ENCODE peak calls at places on chromosomes 7 and 10, in five cellular contexts. One of them, this sample, is unnamed. For H3K36me3, the result is how much of the 10 kb centered on the place peaks cover.

GRCh38 chr7:15916666-15917388 is 230.3 kb upstream of the MEOX2 start:
- DNase-seq in Peyer's patch: no peak
- DNase-seq in Panc1: no peak
- DNase-seq in GM23338: no peak
- DNase-seq in ovary: no peak
- DNase-seq in this sample: no peak

GRCh38 chr7:41420421-41420820 is 282.5 kb downstream of the INHBA start:
- DNase-seq in Peyer's patch: no peak
- DNase-seq in Panc1: no peak
- DNase-seq in GM23338: no peak
- DNase-seq in ovary: no peak
- DNase-seq in this sample: no peak

GRCh38 chr10:101561068-101561915 is 26.8 kb downstream of the POLL start:
- DNase-seq in Peyer's patch: no peak
- DNase-seq in Panc1: no peak
- DNase-seq in GM23338: no peak
- DNase-seq in ovary: no peak
- DNase-seq in this sample: peak

GRCh38 chr10:94088926-94089381 is 95.2 kb downstream of the PLCE1 start:
- DNase-seq in Peyer's patch: no peak
- DNase-seq in Panc1: no peak
- DNase-seq in GM23338: no peak
- DNase-seq in ovary: peak
- DNase-seq in this sample: no peak

GRCh38 chr7:35988818-35989217 is 164.2 kb upstream of the EEPD1 start:
- DNase-seq in Peyer's patch: no peak
- DNase-seq in Panc1: no peak
- DNase-seq in GM23338: no peak
- DNase-seq in ovary: no peak
- DNase-seq in this sample: no peak

GRCh38 chr7:91718071-91718470 is 162.4 kb downstream of the MTERF1 start:
- DNase-seq in Peyer's patch: no peak
- DNase-seq in Panc1: no peak
- DNase-seq in GM23338: no peak
- DNase-seq in ovary: no peak
- DNase-seq in this sample: no peak

GRCh38 chr10:27541728-27542285 is 37.7 kb downstream of the RAB18 start:
- DNase-seq in Peyer's patch: no peak
- DNase-seq in Panc1: no peak
- DNase-seq in GM23338: no peak
- DNase-seq in ovary: no peak
- DNase-seq in this sample: no peak

GRCh38 chr10:91798736-91799579 is 732 bp downstream of the TNKS2 start:
- DNase-seq in Peyer's patch: peak
- DNase-seq in Panc1: no peak
- DNase-seq in GM23338: peak
- DNase-seq in ovary: no peak
- DNase-seq in this sample: peak

GRCh38 chr7:70498232-70498631 is 633.7 kb upstream of the GALNT17 start:
- DNase-seq in Peyer's patch: no peak
- DNase-seq in Panc1: no peak
- DNase-seq in GM23338: no peak
- DNase-seq in ovary: no peak
- DNase-seq in this sample: no peak

GRCh38 chr10:16777473-16778370 is 39.5 kb downstream of the RSU1 start:
- DNase-seq in Peyer's patch: no peak
- DNase-seq in Panc1: peak
- DNase-seq in GM23338: peak
- DNase-seq in ovary: peak
- DNase-seq in this sample: peak

GRCh38 chr7:90605055-90605454 is 8.9 kb downstream of the CDK14 start:
- DNase-seq in Peyer's patch: no peak
- DNase-seq in Panc1: no peak
- DNase-seq in GM23338: no peak
- DNase-seq in ovary: no peak
- DNase-seq in this sample: no peak

GRCh38 chr7:128431221-128431620 is 21.4 kb upstream of the IMPDH1 start:
- DNase-seq in Peyer's patch: no peak
- DNase-seq in Panc1: no peak
- DNase-seq in GM23338: peak
- DNase-seq in ovary: no peak
- DNase-seq in this sample: peak

GRCh38 chr10:30219977-30220751 is 128.9 kb downstream of the MTPAP start:
- DNase-seq in Peyer's patch: no peak
- DNase-seq in Panc1: no peak
- DNase-seq in GM23338: no peak
- DNase-seq in ovary: no peak
- DNase-seq in this sample: no peak

GRCh38 chr10:22226599-22226998 is 8.8 kb upstream of the EBLN1 start:
- DNase-seq in Peyer's patch: no peak
- DNase-seq in Panc1: no peak
- DNase-seq in GM23338: no peak
- DNase-seq in ovary: no peak
- DNase-seq in this sample: no peak

GRCh38 chr7:23115991-23116390 is 10.4 kb downstream of the KLHL7 start:
- DNase-seq in Peyer's patch: no peak
- DNase-seq in Panc1: no peak
- DNase-seq in GM23338: peak
- DNase-seq in ovary: no peak
- DNase-seq in this sample: peak

GRCh38 chr10:124646483-124647352 is 97.5 kb downstream of the FAM53B start:
- DNase-seq in Peyer's patch: no peak
- DNase-seq in Panc1: no peak
- DNase-seq in GM23338: no peak
- DNase-seq in ovary: peak
- DNase-seq in this sample: no peak

GRCh38 chr7:124034754-124035100 is 1.9 kb upstream of the TMEM229A start:
- DNase-seq in Peyer's patch: no peak
- DNase-seq in Panc1: no peak
- DNase-seq in GM23338: no peak
- DNase-seq in ovary: no peak
- DNase-seq in this sample: no peak

GRCh38 chr10:101303087-101303753 is 50.7 kb upstream of the BTRC start:
- DNase-seq in Peyer's patch: no peak
- DNase-seq in Panc1: no peak
- DNase-seq in GM23338: no peak
- DNase-seq in ovary: no peak
- DNase-seq in this sample: no peak

GRCh38 chr10:100238429-100238828 is 9.0 kb upstream of the CHUK start:
- DNase-seq in Peyer's patch: no peak
- DNase-seq in Panc1: no peak
- DNase-seq in GM23338: no peak
- DNase-seq in ovary: no peak
- DNase-seq in this sample: no peak

GRCh38 chr7:107924841-107925490 is 34.0 kb downstream of the DLD start:
- DNase-seq in Peyer's patch: no peak
- DNase-seq in Panc1: no peak
- DNase-seq in GM23338: no peak
- DNase-seq in ovary: no peak
- DNase-seq in this sample: no peak

GRCh38 chr10:3068968-3069737 is 1.8 kb downstream of the PFKP start:
- DNase-seq in Peyer's patch: no peak
- DNase-seq in Panc1: no peak
- DNase-seq in GM23338: peak
- DNase-seq in ovary: peak
- DNase-seq in this sample: peak

GRCh38 chr7:142681693-142682092 is 67.6 kb upstream of the PRSS1 start:
- DNase-seq in Peyer's patch: no peak
- DNase-seq in Panc1: no peak
- DNase-seq in GM23338: no peak
- DNase-seq in ovary: no peak
- DNase-seq in this sample: no peak

GRCh38 chr7:37534893-37535610 is 86.4 kb upstream of the ELMO1 start:
- DNase-seq in Peyer's patch: no peak
- DNase-seq in Panc1: no peak
- DNase-seq in GM23338: peak
- DNase-seq in ovary: no peak
- DNase-seq in this sample: no peak

GRCh38 chr7:87318741-87319140 is 26.7 kb upstream of the CROT start:
- DNase-seq in Peyer's patch: no peak
- DNase-seq in Panc1: no peak
- DNase-seq in GM23338: no peak
- DNase-seq in ovary: no peak
- DNase-seq in this sample: no peak

DNA sequence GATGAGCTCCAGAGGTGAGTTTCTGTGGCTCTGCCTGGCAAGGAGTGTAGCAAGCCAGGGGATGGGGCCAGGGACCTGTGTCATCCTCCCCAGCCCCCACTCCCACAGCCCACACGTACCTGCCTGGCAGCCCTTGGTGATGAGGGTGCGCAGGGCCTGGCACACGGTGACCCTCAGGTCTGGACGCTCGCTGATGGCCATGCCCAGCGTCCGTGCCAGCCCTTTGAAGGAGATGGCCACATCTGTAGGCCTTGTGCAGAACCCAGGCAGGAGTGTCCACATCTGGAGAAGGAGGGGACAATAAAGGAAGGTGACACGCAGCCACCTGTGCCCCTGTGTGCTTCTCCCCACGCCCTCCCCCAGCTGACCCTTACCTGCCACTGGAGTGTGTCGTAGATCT is 27.7 kb downstream of the RRP12 start:
- DNase-seq in Peyer's patch: no peak
- DNase-seq in Panc1: no peak
- DNase-seq in GM23338: no peak
- DNase-seq in ovary: no peak
- DNase-seq in this sample: no peak
- H3K4me3 ChIP-seq in Peyer's patch: no peak
- H3K4me3 ChIP-seq in Panc1: no peak
- H3K4me3 ChIP-seq in GM23338: no peak
- H3K4me3 ChIP-seq in ovary: no peak
- H3K4me3 ChIP-seq in this sample: no peak

DNA sequence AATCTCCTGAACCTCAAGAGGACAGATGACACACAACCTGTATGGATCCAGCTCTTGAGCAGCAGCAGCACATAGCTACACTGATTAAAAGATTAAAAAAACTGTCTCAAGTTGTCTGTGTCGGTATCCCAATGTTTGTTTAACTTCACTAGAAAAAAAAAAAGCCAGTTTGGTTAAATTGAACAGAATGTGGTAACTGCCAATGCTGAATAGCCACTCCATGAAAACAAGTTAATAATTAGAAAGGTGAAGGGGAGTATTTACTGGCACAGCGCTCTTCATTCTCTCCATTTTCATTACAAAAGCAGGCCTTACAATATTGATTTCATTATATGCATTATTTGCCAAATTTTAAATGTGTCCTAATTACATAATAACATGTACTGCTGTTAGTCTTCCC is 47.6 kb downstream of the GDI2 start:
- DNase-seq in Peyer's patch: no peak
- DNase-seq in Panc1: no peak
- DNase-seq in GM23338: no peak
- DNase-seq in ovary: no peak
- DNase-seq in this sample: no peak
- H3K36me3 ChIP-seq in Peyer's patch: under half
- H3K36me3 ChIP-seq in Panc1: under half
- H3K36me3 ChIP-seq in GM23338: half or more
- H3K36me3 ChIP-seq in ovary: under half
- H3K36me3 ChIP-seq in this sample: under half

GRCh38 chr10:120453319-120453718 is 3.7 kb upstream of the PLPP4 start:
- DNase-seq in Peyer's patch: no peak
- DNase-seq in Panc1: no peak
- DNase-seq in GM23338: no peak
- DNase-seq in ovary: no peak
- DNase-seq in this sample: no peak

GRCh38 chr10:120453886-120454285 is 3.1 kb upstream of the PLPP4 start:
- DNase-seq in Peyer's patch: no peak
- DNase-seq in Panc1: no peak
- DNase-seq in GM23338: no peak
- DNase-seq in ovary: no peak
- DNase-seq in this sample: no peak

GRCh38 chr10:120455606-120456005 is 1.4 kb upstream of the PLPP4 start:
- DNase-seq in Peyer's patch: no peak
- DNase-seq in Panc1: no peak
- DNase-seq in GM23338: no peak
- DNase-seq in ovary: no peak
- DNase-seq in this sample: no peak

GRCh38 chr10:120456143-120456625 is 843 bp upstream of the PLPP4 start:
- DNase-seq in Peyer's patch: no peak
- DNase-seq in Panc1: no peak
- DNase-seq in GM23338: peak
- DNase-seq in ovary: no peak
- DNase-seq in this sample: peak

DNA sequence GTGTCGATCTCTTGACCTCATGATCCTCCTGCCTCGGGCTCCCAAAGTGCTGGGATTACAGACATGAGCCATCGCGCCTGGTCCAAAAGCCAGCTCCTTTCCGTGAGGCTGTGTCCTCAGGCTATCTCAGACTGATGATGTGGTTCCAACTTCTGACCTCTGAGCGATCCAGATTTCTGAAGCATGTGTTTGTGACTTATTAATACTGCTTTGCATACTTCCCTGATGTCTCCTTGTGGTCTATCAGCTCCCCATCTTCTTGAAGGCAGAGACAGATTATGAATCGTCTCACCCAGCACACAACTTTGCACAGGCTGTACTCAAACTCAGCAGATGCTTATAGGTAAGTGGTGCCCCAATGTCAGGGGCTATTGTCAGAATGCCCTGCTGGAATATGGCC is 2.0 kb upstream of the PLPP4 start:
- DNase-seq in Peyer's patch: no peak
- DNase-seq in Panc1: no peak
- DNase-seq in GM23338: no peak
- DNase-seq in ovary: no peak
- DNase-seq in this sample: no peak
- H3K4me3 ChIP-seq in Peyer's patch: no peak
- H3K4me3 ChIP-seq in Panc1: no peak
- H3K4me3 ChIP-seq in GM23338: no peak
- H3K4me3 ChIP-seq in ovary: no peak
- H3K4me3 ChIP-seq in this sample: no peak

GRCh38 chr7:131529179-131529578 is 27.2 kb downstream of the PODXL start:
- DNase-seq in Peyer's patch: no peak
- DNase-seq in Panc1: no peak
- DNase-seq in GM23338: no peak
- DNase-seq in ovary: no peak
- DNase-seq in this sample: no peak

GRCh38 chr7:131527462-131527861 is 29.0 kb downstream of the PODXL start:
- DNase-seq in Peyer's patch: no peak
- DNase-seq in Panc1: no peak
- DNase-seq in GM23338: no peak
- DNase-seq in ovary: no peak
- DNase-seq in this sample: no peak

GRCh38 chr7:131524699-131525098 is 31.7 kb downstream of the PODXL start:
- DNase-seq in Peyer's patch: no peak
- DNase-seq in Panc1: no peak
- DNase-seq in GM23338: no peak
- DNase-seq in ovary: no peak
- DNase-seq in this sample: no peak

GRCh38 chr7:131524116-131524515 is 32.3 kb downstream of the PODXL start:
- DNase-seq in Peyer's patch: no peak
- DNase-seq in Panc1: no peak
- DNase-seq in GM23338: no peak
- DNase-seq in ovary: no peak
- DNase-seq in this sample: no peak

GRCh38 chr7:131525820-131526219 is 30.6 kb downstream of the PODXL start:
- DNase-seq in Peyer's patch: no peak
- DNase-seq in Panc1: peak
- DNase-seq in GM23338: no peak
- DNase-seq in ovary: no peak
- DNase-seq in this sample: no peak
- H3K36me3 ChIP-seq in Peyer's patch: under half
- H3K36me3 ChIP-seq in Panc1: under half
- H3K36me3 ChIP-seq in GM23338: under half
- H3K36me3 ChIP-seq in ovary: under half
- H3K36me3 ChIP-seq in this sample: under half